ENCODE peak calls at places on chromosomes 4 and X, in seven cellular contexts. L, F, X, I, R, V and H are unnamed samples.

GRCh38 chr4:52051213-52051614 is at the start of gene SPATA18:
- DNase-seq in L (no peak), V (no peak), X (no peak), F (peak), I (no peak), R (peak), H (peak)

GRCh38 chrX:129654652-129655546 is at the start of gene APLN:
- DNase-seq in X (no peak), I (no peak), R (peak), V (no peak), F (no peak), L (peak), H (no peak)

GRCh38 chr4:110005461-110006056 is 92.9 kb downstream of the EGF start:
- DNase-seq in F (no peak), V (no peak), X (peak), R (no peak), I (no peak), L (no peak), H (no peak)

GRCh38 chr4:55086561-55086960 is 38.8 kb downstream of the KDR start:
- DNase-seq in L (no peak), X (no peak), V (no peak), R (no peak), F (no peak), I (no peak), H (no peak)

GRCh38 chrX:38215141-38215540 is 5.5 kb downstream of the SRPX start:
- DNase-seq in I (no peak), V (no peak), F (no peak), R (no peak), L (no peak), X (no peak), H (no peak)

GRCh38 chr4:84698962-84699671 is 116.2 kb downstream of the CDS1 start:
- DNase-seq in V (no peak), L (no peak), R (no peak), F (no peak), X (no peak), I (no peak), H (no peak)

GRCh38 chr4:24910504-24910903 is 2.3 kb downstream of the CCDC149 start:
- DNase-seq in L (no peak), V (no peak), R (no peak), F (no peak), I (no peak), X (no peak), H (no peak)

GRCh38 chr4:118842055-118842454 is 6.1 kb upstream of the SEC24D start:
- DNase-seq in F (no peak), L (no peak), V (no peak), I (no peak), X (no peak), R (no peak), H (no peak)

GRCh38 chr4:39649639-39650265 is 11.1 kb upstream of the SMIM14 start:
- DNase-seq in F (no peak), V (no peak), L (no peak), X (no peak), R (no peak), I (no peak), H (no peak)